ENCODE peak calls at places on chromosomes 13 and 19, in nine cellular contexts. E is fibroblast of mammary gland; J is GM12878; M is naive thymus-derived CD8-positive, alpha-beta T cell; Z is endothelial cell; A is GDM1; C is AG08395; Y is activated effector memory CD4-positive, alpha-beta T cell treated with anti-CD3 and anti-CD28 coated beads, Interleukin-2, amount 50 U/mL, for 16 hours; G is NCI-H524. U is an unnamed sample.

GRCh38 chr13:59391696-59392095 is 772.0 kb downstream of the DIAPH3 start:
- DNase-seq in Z (peak; percentile 65), E (peak; percentile 70), J (peak; percentile 45), M (peak; percentile 45), A (peak; percentile 77), C (peak; percentile 55), Y (peak; percentile 69), G (peak; percentile 32), U (peak; percentile 66)

GRCh38 chr19:14404322-14404721 is 14.8 kb downstream of the DDX39A start:
- DNase-seq in C (no peak), A (no peak), E (no peak), M (no peak), Z (no peak), J (no peak), G (no peak), Y (no peak), U (no peak)

GRCh38 chr13:80054806-80055205 is 286.1 kb downstream of the SPRY2 start:
- DNase-seq in J (no peak), Y (no peak), C (peak; percentile 21), G (no peak), E (peak; percentile 81), Z (no peak), A (no peak), M (no peak), U (no peak)

GRCh38 chr19:35262101-35262761 is 6.5 kb upstream of the USF2 start:
- DNase-seq in M (no peak), G (no peak), A (no peak), Y (peak; percentile 47), E (no peak), C (no peak), Z (no peak), J (no peak), U (peak; percentile 37)

GRCh38 chr13:110354209-110354627 is 47.1 kb downstream of the COL4A2 start:
- DNase-seq in J (no peak), A (no peak), Z (no peak), C (no peak), Y (no peak), E (no peak), G (no peak), M (no peak), U (no peak)

GRCh38 chr19:14315433-14315832 is 65.8 kb upstream of the ADGRE5 start:
- DNase-seq in C (no peak), Z (no peak), J (no peak), A (no peak), E (no peak), G (no peak), Y (no peak), M (no peak), U (no peak)

GRCh38 chr13:112513761-112514160 is 74.2 kb downstream of the TUBGCP3 start:
- DNase-seq in C (no peak), A (no peak), M (no peak), J (no peak), Y (no peak), E (no peak), G (no peak), Z (no peak), U (no peak)

GRCh38 chr19:9862897-9863296 is 27.8 kb downstream of the PIN1 start:
- DNase-seq in C (no peak), M (no peak), Y (no peak), E (no peak), A (no peak), G (no peak), J (no peak), Z (no peak), U (no peak)

GRCh38 chr19:862529-863304 is 3.3 kb downstream of the CFD start:
- DNase-seq in Z (peak; percentile 56), J (peak; percentile 12), E (peak; percentile 33), M (peak; percentile 67), G (peak; percentile 37), C (peak; percentile 45), A (no peak), Y (peak; percentile 92), U (peak; percentile 76)

U was measured in D341Med.